ENCODE peak calls at places on chromosomes 6 and 20, in seven cellular contexts. X is upper lobe of left lung, E is K562, W is HCT116, D is HepG2, Q is Panc1, T is GM12878. Z is an unnamed sample.

GRCh38 chr6:291148-291696 is 1.1 kb upstream of the DUSP22 start:
- ATAC-seq in X (peak; percentile 37), E (peak; percentile 12), W (peak; percentile 16), D (no peak), Q (no peak), T (peak; percentile 6), Z (no peak)

GRCh38 chr6:140537834-140538680 is 1163.6 kb upstream of the CITED2 start:
- ATAC-seq in X (peak; percentile 92), E (no peak), W (no peak), D (peak; percentile 82), Q (peak; percentile 98), T (peak; percentile 63), Z (peak; percentile 87)

GRCh38 chr6:158514176-158514575 is 45.7 kb upstream of the TMEM181 start:
- ATAC-seq in X (no peak), E (no peak), W (no peak), D (no peak), Q (no peak), T (no peak), Z (no peak)

GRCh38 chr20:58160451-58161051 is 67.9 kb downstream of the ANKRD60 start:
- ATAC-seq in X (peak; percentile 90), E (no peak), W (no peak), D (no peak), Q (no peak), T (no peak), Z (peak; percentile 89)

GRCh38 chr6:5950448-5950847 is 56.3 kb downstream of the NRN1 start:
- ATAC-seq in X (peak; percentile 53), E (peak; percentile 96), W (peak; percentile 86), D (peak; percentile 89), Q (no peak), T (peak; percentile 84), Z (no peak)

GRCh38 chr20:15232243-15232642 is 894.8 kb upstream of the FLRT3 start:
- ATAC-seq in X (no peak), E (no peak), W (no peak), D (no peak), Q (no peak), T (no peak), Z (no peak)

GRCh38 chr6:81769834-81770233 is 17.4 kb upstream of the TENT5A start:
- ATAC-seq in X (no peak), E (no peak), W (no peak), D (no peak), Q (no peak), T (no peak), Z (no peak)

GRCh38 chr6:46757206-46757564 is 10.5 kb downstream of the ANKRD66 start:
- ATAC-seq in X (peak; percentile 81), E (no peak), W (peak; percentile 58), D (no peak), Q (no peak), T (no peak), Z (no peak)

GRCh38 chr6:104527761-104528415 is 331.8 kb downstream of the HACE1 start:
- ATAC-seq in X (no peak), E (peak; percentile 84), W (peak; percentile 78), D (peak; percentile 80), Q (peak; percentile 54), T (peak; percentile 58), Z (peak; percentile 38)

GRCh38 chr6:36064770-36065396 is 37.3 kb downstream of the MAPK14 start:
- ATAC-seq in X (no peak), E (peak; percentile 25), W (no peak), D (peak; percentile 95), Q (no peak), T (peak; percentile 37), Z (no peak)

GRCh38 chr6:90468080-90468479 is 118.8 kb downstream of the MAP3K7 start:
- ATAC-seq in X (no peak), E (peak; percentile 51), W (no peak), D (no peak), Q (no peak), T (no peak), Z (no peak)

GRCh38 chr6:116629467-116630063 is 13.3 kb downstream of the RSPH4A start:
- ATAC-seq in X (peak; percentile 57), E (no peak), W (no peak), D (no peak), Q (no peak), T (no peak), Z (no peak)

GRCh38 chr6:13479206-13479797 is 8.1 kb downstream of the GFOD1 start:
- ATAC-seq in X (no peak), E (no peak), W (no peak), D (no peak), Q (no peak), T (no peak), Z (no peak)

GRCh38 chr6:107061125-107062020 is 33.4 kb downstream of the MTRES1 start:
- ATAC-seq in X (no peak), E (no peak), W (no peak), D (peak; percentile 72), Q (no peak), T (peak; percentile 73), Z (no peak)

GRCh38 chr6:4712291-4712690 is 63.9 kb upstream of the CDYL start:
- ATAC-seq in X (no peak), E (no peak), W (no peak), D (no peak), Q (no peak), T (no peak), Z (no peak)

GRCh38 chr6:49409951-49410542 is 53.0 kb downstream of the MMUT start:
- ATAC-seq in X (peak; percentile 81), E (peak; percentile 94), W (peak; percentile 89), D (peak; percentile 97), Q (peak; percentile 88), T (peak; percentile 91), Z (peak; percentile 51)

GRCh38 chr20:48942730-48943129 is 21.2 kb downstream of the ARFGEF2 start:
- ATAC-seq in X (no peak), E (no peak), W (no peak), D (no peak), Q (no peak), T (no peak), Z (no peak)

GRCh38 chr20:31695849-31696804 is 26.5 kb downstream of the BCL2L1 start:
- ATAC-seq in X (peak; percentile 72), E (no peak), W (peak; percentile 77), D (peak; percentile 84), Q (peak; percentile 89), T (no peak), Z (peak; percentile 70)

GRCh38 chr20:6708010-6708409 is 59.5 kb upstream of the BMP2 start:
- ATAC-seq in X (peak; percentile 79), E (no peak), W (no peak), D (peak; percentile 25), Q (no peak), T (peak; percentile 8), Z (peak; percentile 73)

GRCh38 chr6:17473554-17473953 is 80.2 kb downstream of the CAP2 start:
- ATAC-seq in X (no peak), E (no peak), W (no peak), D (no peak), Q (no peak), T (no peak), Z (peak; percentile 39)

GRCh38 chr6:108080010-108080780 is 5.7 kb upstream of the OSTM1 start:
- ATAC-seq in X (no peak), E (no peak), W (peak; percentile 65), D (peak; percentile 48), Q (peak; percentile 86), T (no peak), Z (no peak)

GRCh38 chr20:37914672-37915433 is 11.9 kb downstream of the VSTM2L start:
- ATAC-seq in X (peak; percentile 7), E (peak; percentile 40), W (no peak), D (peak; percentile 72), Q (peak; percentile 33), T (peak; percentile 12), Z (peak; percentile 13)

GRCh38 chr6:474454-475185 is 83.1 kb downstream of the IRF4 start:
- ATAC-seq in X (peak; percentile 48), E (peak; percentile 65), W (no peak), D (peak; percentile 33), Q (no peak), T (peak; percentile 94), Z (no peak)

GRCh38 chr6:151589667-151590066 is 95.8 kb downstream of the CCDC170 start:
- ATAC-seq in X (no peak), E (no peak), W (no peak), D (peak; percentile 35), Q (no peak), T (no peak), Z (no peak)

GRCh38 chr20:21303872-21304586 is 898 bp downstream of the XRN2 start:
- ATAC-seq in X (peak; percentile 22), E (peak; percentile 37), W (no peak), D (no peak), Q (peak; percentile 18), T (peak; percentile 23), Z (no peak)

DNA sequence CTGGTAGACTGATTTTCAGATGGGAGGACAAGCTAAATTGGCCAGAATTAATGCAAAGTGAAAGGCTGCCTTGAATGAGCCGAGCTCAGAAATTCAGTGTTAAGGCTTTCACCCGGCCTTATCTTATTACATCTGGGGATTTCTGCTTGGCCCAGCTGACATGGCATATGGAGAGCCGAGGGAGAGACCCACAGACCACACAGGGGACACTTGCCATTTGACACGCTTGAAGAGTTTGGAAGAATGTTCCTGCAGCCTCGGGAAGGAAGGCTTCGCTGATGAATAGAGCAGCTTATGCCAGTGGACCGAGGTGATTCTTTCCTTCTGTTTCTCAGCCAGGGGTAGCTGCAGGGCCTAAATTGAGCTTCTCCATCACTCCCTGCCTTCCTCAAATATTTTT is 9.0 kb downstream of the MOCS3 start:
- ATAC-seq in X (no peak), E (no peak), W (no peak), D (no peak), Q (no peak), T (no peak), Z (no peak)
- H3K9me3 ChIP-seq in X (no peaks in the 10 kb centered on the region), E (no peaks in the 10 kb centered on the region), W (no peaks in the 10 kb centered on the region), D (no peaks in the 10 kb centered on the region), Q (no peaks in the 10 kb centered on the region), T (no peaks in the 10 kb centered on the region), Z (no peaks in the 10 kb centered on the region)

GRCh38 chr6:44307217-44307616 is 5.9 kb downstream of the AARS2 start:
- ATAC-seq in X (no peak), E (no peak), W (no peak), D (no peak), Q (no peak), T (no peak), Z (no peak)
- TF ChIP-seq POLR2AphosphoS5 in X (no peak), E (no peak), W (no peak), D (no peak), Q (no peak), T (peak; percentile 46), Z (no peak)

GRCh38 chr6:37966801-37967200 is 147.3 kb downstream of the ZFAND3 start:
- ATAC-seq in X (no peak), E (no peak), W (no peak), D (no peak), Q (no peak), T (no peak), Z (no peak)
- H3K9me3 ChIP-seq in X (no peaks in the 10 kb centered on the region), E (no peaks in the 10 kb centered on the region), W (no peaks in the 10 kb centered on the region), D (no peaks in the 10 kb centered on the region), Q (peaks cover 5% of the 10 kb centered on the region), T (no peaks in the 10 kb centered on the region), Z (no peaks in the 10 kb centered on the region)

GRCh38 chr6:143514996-143515760 is 3.7 kb upstream of the FUCA2 start:
- ATAC-seq in X (no peak), E (no peak), W (no peak), D (no peak), Q (no peak), T (no peak), Z (no peak)

GRCh38 chr6:143513410-143513809 is 1.9 kb upstream of the FUCA2 start:
- ATAC-seq in X (no peak), E (peak; percentile 28), W (peak; percentile 26), D (peak; percentile 22), Q (no peak), T (peak; percentile 41), Z (no peak)

GRCh38 chr6:143515766-143516355 is 4.3 kb upstream of the FUCA2 start:
- ATAC-seq in X (no peak), E (no peak), W (no peak), D (no peak), Q (no peak), T (no peak), Z (no peak)

GRCh38 chr6:143507358-143508145 is 4.0 kb downstream of the FUCA2 start:
- ATAC-seq in X (no peak), E (no peak), W (no peak), D (no peak), Q (no peak), T (peak; percentile 43), Z (no peak)

GRCh38 chr6:143510991-143511891 is at the start of gene FUCA2:
- ATAC-seq in X (peak; percentile 96), E (peak; percentile 96), W (peak; percentile 84), D (peak; percentile 96), Q (peak; percentile 91), T (peak; percentile 80), Z (peak; percentile 95)
- TF ChIP-seq POLR2AphosphoS5 in X (peak; percentile 63), E (peak; percentile 86), W (peak; percentile 84), D (peak; percentile 67), Q (peak; percentile 72), T (peak; percentile 62), Z (peak; percentile 71)